ENCODE peak calls at places on chromosome 18, in eight cellular contexts. B is esophagus squamous epithelium, O is heart right ventricle, R is GM23338, D is IMR-90, F is spleen, M is epithelial cell of esophagus, N is mammary epithelial cell. K is an unnamed sample.

GRCh38 chr18:7417742-7418141 is 149.4 kb upstream of the PTPRM start:
- DNase-seq in D (no peak), F (no peak), N (peak), R (no peak), B (no peak), O (no peak), M (peak), K (peak)

GRCh38 chr18:58263055-58263732 is 219.2 kb downstream of the NEDD4L start:
- DNase-seq in D (peak), M (peak), R (peak), F (no peak), N (peak), B (no peak), O (no peak), K (peak)

GRCh38 chr18:43405097-43405496 is 127.8 kb upstream of the SYT4 start:
- DNase-seq in O (no peak), D (no peak), R (no peak), F (no peak), M (peak), B (no peak), N (peak), K (no peak)

GRCh38 chr18:62312851-62313250 is 12.3 kb upstream of the TNFRSF11A start:
- DNase-seq in N (no peak), M (no peak), F (no peak), B (no peak), D (no peak), O (no peak), R (no peak), K (no peak)

GRCh38 chr18:37516361-37516853 is 49.2 kb downstream of the CELF4 start:
- DNase-seq in N (no peak), D (no peak), B (no peak), M (no peak), R (no peak), F (no peak), O (no peak), K (no peak)

GRCh38 chr18:11518788-11519685 is 90.4 kb upstream of the SLC35G4 start:
- DNase-seq in R (peak), O (no peak), N (peak), M (peak), D (peak), F (no peak), B (no peak), K (peak)

GRCh38 chr18:56955490-56955889 is 191.4 kb upstream of the BOD1L2 start:
- DNase-seq in O (no peak), R (no peak), N (no peak), M (no peak), D (no peak), F (no peak), B (no peak), K (no peak)

GRCh38 chr18:49899647-49900330 is 86.5 kb upstream of the ACAA2 start:
- DNase-seq in D (no peak), F (no peak), R (peak), O (no peak), B (no peak), M (no peak), N (no peak), K (no peak)

GRCh38 chr18:23627325-23627724 is 35.4 kb downstream of the ANKRD29 start:
- DNase-seq in O (no peak), M (peak), D (peak), N (peak), R (no peak), B (no peak), F (no peak), K (peak)

GRCh38 chr18:40534748-40535147 is 1420.3 kb upstream of the PIK3C3 start:
- DNase-seq in N (peak), D (peak), B (no peak), O (no peak), R (no peak), F (no peak), M (peak), K (no peak)

GRCh38 chr18:1499265-1499664 is 594.6 kb downstream of the ADCYAP1 start:
- DNase-seq in N (no peak), D (no peak), F (no peak), M (no peak), R (no peak), O (no peak), B (no peak), K (no peak)

GRCh38 chr18:62852851-62853250 is 137.5 kb downstream of the PHLPP1 start:
- DNase-seq in O (no peak), D (peak), R (no peak), F (no peak), B (no peak), M (peak), N (peak), K (no peak)

GRCh38 chr18:26532367-26533340 is 15.7 kb downstream of the KCTD1 start:
- DNase-seq in R (peak), O (no peak), B (no peak), D (peak), M (peak), F (no peak), N (peak), K (no peak)

GRCh38 chr18:2147424-2147823 is 423.9 kb downstream of the METTL4 start:
- DNase-seq in F (no peak), B (no peak), D (no peak), N (no peak), O (no peak), R (no peak), M (peak), K (peak)

GRCh38 chr18:398866-399637 is 101.4 kb downstream of the COLEC12 start:
- DNase-seq in O (no peak), D (no peak), B (no peak), N (no peak), M (peak), F (no peak), R (no peak), K (no peak)

GRCh38 chr18:32803571-32803970 is 30.7 kb upstream of the KLHL14 start:
- DNase-seq in N (no peak), B (no peak), M (no peak), O (no peak), R (no peak), F (no peak), D (no peak), K (no peak)

GRCh38 chr18:9204659-9205058 is 68.1 kb downstream of the ANKRD12 start:
- DNase-seq in M (no peak), F (no peak), N (no peak), B (no peak), D (no peak), R (peak), O (no peak), K (no peak)

GRCh38 chr18:63267990-63268721 is 51.4 kb downstream of the BCL2 start:
- DNase-seq in M (no peak), O (no peak), D (no peak), B (no peak), F (no peak), N (no peak), R (no peak), K (no peak)

GRCh38 chr18:39296293-39296888 is 1730.8 kb upstream of the CELF4 start:
- DNase-seq in R (no peak), M (no peak), F (no peak), N (no peak), B (no peak), D (no peak), O (no peak), K (no peak)

GRCh38 chr18:74286106-74286856 is 5.5 kb downstream of the CYB5A start:
- DNase-seq in M (no peak), R (no peak), B (no peak), O (no peak), F (no peak), N (no peak), D (peak), K (no peak)

GRCh38 chr18:36185157-36185556 is 2.1 kb upstream of the MOCOS start:
- DNase-seq in B (no peak), D (no peak), N (no peak), M (no peak), O (no peak), F (no peak), R (no peak), K (no peak)

GRCh38 chr18:74806073-74806472 is 208.4 kb downstream of the ZNF407 start:
- DNase-seq in B (no peak), N (peak), M (peak), O (no peak), F (no peak), D (no peak), R (no peak), K (no peak)

GRCh38 chr18:78639597-78639950 is 340.0 kb upstream of the SALL3 start:
- DNase-seq in B (no peak), N (no peak), M (no peak), O (no peak), R (no peak), D (no peak), F (no peak), K (no peak)

GRCh38 chr18:28176933-28177827 is at the start of gene CDH2:
- DNase-seq in R (peak), M (peak), O (peak), B (no peak), D (peak), N (peak), F (peak), K (peak)

GRCh38 chr18:7438631-7439030 is 128.5 kb upstream of the PTPRM start:
- DNase-seq in M (no peak), N (no peak), R (no peak), D (no peak), O (no peak), B (no peak), F (no peak), K (no peak)

GRCh38 chr18:23631746-23632145 is 31.0 kb downstream of the ANKRD29 start:
- DNase-seq in F (no peak), N (peak), R (peak), O (no peak), D (no peak), M (peak), B (no peak), K (no peak)

GRCh38 chr18:8750954-8751415 is 45.6 kb downstream of the MTCL1 start:
- DNase-seq in N (no peak), M (peak), B (no peak), D (peak), R (no peak), O (no peak), F (no peak), K (peak)

GRCh38 chr18:5543036-5543671 is 643 bp downstream of the EPB41L3 start:
- DNase-seq in F (peak), O (peak), B (no peak), D (no peak), R (peak), N (no peak), M (no peak), K (no peak)

GRCh38 chr18:9417081-9417841 is 58.1 kb upstream of the RALBP1 start:
- DNase-seq in D (peak), M (peak), R (peak), F (no peak), N (peak), B (no peak), O (peak), K (peak)

GRCh38 chr18:42231796-42232195 is 276.8 kb downstream of the PIK3C3 start:
- DNase-seq in O (no peak), F (no peak), R (no peak), D (no peak), M (no peak), N (no peak), B (no peak), K (no peak)

GRCh38 chr18:57210101-57210661 is 63.3 kb downstream of the BOD1L2 start:
- DNase-seq in M (peak), D (peak), N (peak), R (peak), F (no peak), O (peak), B (no peak), K (peak)

GRCh38 chr18:32767400-32767799 is 5.4 kb downstream of the KLHL14 start:
- DNase-seq in B (no peak), F (no peak), R (no peak), N (no peak), O (no peak), D (no peak), M (no peak), K (no peak)

GRCh38 chr18:49520661-49521145 is 33.7 kb upstream of the C18orf32 start:
- DNase-seq in D (peak), O (no peak), R (no peak), F (no peak), B (no peak), N (peak), M (peak), K (peak)

GRCh38 chr18:71398530-71398929 is 1109.7 kb downstream of the SOCS6 start:
- DNase-seq in R (peak), M (no peak), D (no peak), B (no peak), O (no peak), N (no peak), F (no peak), K (no peak)
- TF ChIP-seq CTCF in R (no peak), M (no peak), D (no peak), B (no peak), O (no peak), N (no peak), F (no peak), K (no peak)

DNA sequence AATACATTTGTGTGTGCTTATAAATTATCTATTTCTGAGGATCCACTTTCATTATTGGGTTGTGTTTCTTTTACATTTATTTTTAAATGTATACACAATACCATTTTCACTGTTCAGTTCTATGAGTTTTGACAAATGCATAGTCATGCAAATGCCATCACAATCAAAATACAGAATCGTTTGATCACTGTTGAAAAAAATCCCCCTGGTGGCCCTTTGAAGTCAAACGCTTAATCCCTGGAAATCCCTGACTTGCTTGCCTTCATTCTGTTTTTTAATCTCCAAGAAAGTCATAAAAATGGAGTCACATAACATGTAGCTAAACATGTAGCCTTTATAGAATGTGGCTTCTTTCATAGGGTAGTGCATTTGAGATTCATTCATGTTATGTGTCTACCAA is 173.3 kb downstream of the GALR1 start:
- DNase-seq in N (no peak), D (no peak), F (no peak), M (no peak), O (no peak), R (peak), B (no peak), K (no peak)
- H3K4me3 ChIP-seq in N (no peak), D (no peak), F (no peak), M (no peak), O (no peak), R (no peak), B (no peak), K (no peak)

GRCh38 chr18:77101410-77102245 is 31.0 kb downstream of the MBP start:
- DNase-seq in D (peak), F (peak), N (peak), R (peak), O (peak), M (peak), B (peak), K (peak)
- TF ChIP-seq CTCF in D (no peak), F (no peak), N (no peak), R (no peak), O (no peak), M (no peak), B (no peak), K (no peak)

GRCh38 chr18:3528251-3528650 is 78.3 kb downstream of the TGIF1 start:
- DNase-seq in D (no peak), B (no peak), O (no peak), F (no peak), R (no peak), M (no peak), N (no peak), K (no peak)
- H3K4me3 ChIP-seq in D (no peak), B (no peak), O (no peak), F (no peak), R (no peak), M (no peak), N (no peak), K (no peak)